ENCODE peak calls at places on chromosomes 11 and 22, in six cellular contexts. One of them, this sample, is unnamed.

GRCh38 chr22:25623310-25623734 is 58.8 kb downstream of the GRK3 start:
- DNase-seq in A549: no peak
- DNase-seq in colonic mucosa: no peak
- DNase-seq in lower leg skin: no peak
- DNase-seq in lower lobe of right lung: no peak
- DNase-seq in AG09309: no peak
- DNase-seq in this sample: no peak

GRCh38 chr11:109547356-109548027 is 125.5 kb downstream of the C11orf87 start:
- DNase-seq in A549: no peak
- DNase-seq in lower lobe of right lung: peak; percentile 32
- DNase-seq in colonic mucosa: no peak
- DNase-seq in AG09309: peak; percentile 71
- DNase-seq in lower leg skin: no peak
- DNase-seq in this sample: peak; percentile 94

GRCh38 chr11:123765601-123766000 is 11.3 kb upstream of the OR6X1 start:
- DNase-seq in colonic mucosa: no peak
- DNase-seq in AG09309: no peak
- DNase-seq in lower leg skin: no peak
- DNase-seq in lower lobe of right lung: no peak
- DNase-seq in A549: no peak
- DNase-seq in this sample: no peak

GRCh38 chr11:116052603-116053537 is 548.7 kb upstream of the CADM1 start:
- DNase-seq in A549: no peak
- DNase-seq in AG09309: no peak
- DNase-seq in colonic mucosa: no peak
- DNase-seq in lower lobe of right lung: no peak
- DNase-seq in lower leg skin: no peak
- DNase-seq in this sample: no peak

GRCh38 chr22:45491841-45492240 is 10.8 kb upstream of the FBLN1 start:
- DNase-seq in lower lobe of right lung: no peak
- DNase-seq in lower leg skin: no peak
- DNase-seq in AG09309: no peak
- DNase-seq in colonic mucosa: no peak
- DNase-seq in A549: no peak
- DNase-seq in this sample: no peak

GRCh38 chr22:27867114-27867957 is 51.7 kb downstream of the PITPNB start:
- DNase-seq in lower leg skin: no peak
- DNase-seq in colonic mucosa: no peak
- DNase-seq in A549: peak; percentile 31
- DNase-seq in lower lobe of right lung: no peak
- DNase-seq in AG09309: no peak
- DNase-seq in this sample: no peak

GRCh38 chr11:107202189-107202588 is 183.9 kb upstream of the GUCY1A2 start:
- DNase-seq in A549: no peak
- DNase-seq in lower lobe of right lung: no peak
- DNase-seq in colonic mucosa: no peak
- DNase-seq in lower leg skin: no peak
- DNase-seq in AG09309: no peak
- DNase-seq in this sample: no peak

GRCh38 chr11:17445240-17445795 is 31.3 kb downstream of the ABCC8 start:
- DNase-seq in lower leg skin: no peak
- DNase-seq in lower lobe of right lung: no peak
- DNase-seq in AG09309: no peak
- DNase-seq in colonic mucosa: no peak
- DNase-seq in A549: no peak
- DNase-seq in this sample: no peak

GRCh38 chr11:69156673-69157155 is 979 bp downstream of the SMIM38 start:
- DNase-seq in AG09309: no peak
- DNase-seq in lower leg skin: no peak
- DNase-seq in colonic mucosa: no peak
- DNase-seq in A549: no peak
- DNase-seq in lower lobe of right lung: peak; percentile 72
- DNase-seq in this sample: peak; percentile 11

DNA sequence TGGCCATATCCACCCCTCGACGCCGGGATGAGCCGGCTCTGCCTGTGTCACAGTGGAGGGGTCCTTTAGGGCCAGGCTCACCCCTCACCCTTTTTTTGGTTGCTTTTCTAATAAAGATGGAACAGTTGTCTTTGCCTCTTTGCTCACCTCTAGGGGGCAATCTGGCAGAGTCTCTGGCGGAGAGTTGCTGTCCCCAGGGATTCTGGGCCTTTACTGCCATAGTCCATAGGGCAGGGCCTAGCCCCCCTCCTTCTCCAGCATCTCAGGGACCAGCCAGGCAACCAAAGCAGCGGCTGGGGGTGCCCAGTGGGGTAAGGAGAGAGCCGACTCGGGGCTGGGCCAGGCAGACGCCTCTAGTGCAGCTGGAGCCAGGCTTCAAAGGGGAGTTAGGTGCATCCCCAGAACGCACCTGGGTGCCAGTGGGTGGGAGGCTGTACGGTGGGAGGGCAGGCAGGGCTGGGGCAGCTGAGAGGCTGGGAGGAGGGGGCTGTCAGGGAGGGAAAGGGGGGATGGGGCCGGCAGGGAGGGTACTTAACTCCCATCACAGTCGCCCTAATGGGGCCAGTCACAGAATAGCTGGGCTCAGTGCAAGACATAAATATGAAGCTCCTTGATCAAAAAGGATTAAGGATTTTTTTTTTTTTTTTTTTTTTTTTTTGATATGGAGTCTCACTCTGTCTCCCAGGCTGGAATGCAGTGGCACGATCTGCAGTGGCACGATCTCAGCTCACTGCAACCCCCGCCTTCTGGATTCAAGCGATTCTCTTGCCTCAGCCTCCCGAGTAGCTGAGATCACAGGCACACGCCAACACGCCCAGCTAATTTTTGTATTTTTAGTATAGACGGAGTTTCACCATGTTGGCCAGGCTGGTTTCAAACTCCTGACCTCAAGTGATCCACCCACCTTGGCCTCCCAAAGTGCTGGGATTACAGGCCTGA is 2.5 kb upstream of the SUSD2 start:
- DNase-seq in colonic mucosa: no peak
- DNase-seq in A549: no peak
- DNase-seq in AG09309: no peak
- DNase-seq in lower leg skin: no peak
- DNase-seq in lower lobe of right lung: no peak
- DNase-seq in this sample: no peak
- TF ChIP-seq CTCF in colonic mucosa: no peak
- TF ChIP-seq CTCF in A549: peak; percentile 31
- TF ChIP-seq CTCF in AG09309: peak; percentile 46
- TF ChIP-seq CTCF in lower leg skin: no peak
- TF ChIP-seq CTCF in lower lobe of right lung: peak; percentile 12
- TF ChIP-seq CTCF in this sample: peak; percentile 37

DNA sequence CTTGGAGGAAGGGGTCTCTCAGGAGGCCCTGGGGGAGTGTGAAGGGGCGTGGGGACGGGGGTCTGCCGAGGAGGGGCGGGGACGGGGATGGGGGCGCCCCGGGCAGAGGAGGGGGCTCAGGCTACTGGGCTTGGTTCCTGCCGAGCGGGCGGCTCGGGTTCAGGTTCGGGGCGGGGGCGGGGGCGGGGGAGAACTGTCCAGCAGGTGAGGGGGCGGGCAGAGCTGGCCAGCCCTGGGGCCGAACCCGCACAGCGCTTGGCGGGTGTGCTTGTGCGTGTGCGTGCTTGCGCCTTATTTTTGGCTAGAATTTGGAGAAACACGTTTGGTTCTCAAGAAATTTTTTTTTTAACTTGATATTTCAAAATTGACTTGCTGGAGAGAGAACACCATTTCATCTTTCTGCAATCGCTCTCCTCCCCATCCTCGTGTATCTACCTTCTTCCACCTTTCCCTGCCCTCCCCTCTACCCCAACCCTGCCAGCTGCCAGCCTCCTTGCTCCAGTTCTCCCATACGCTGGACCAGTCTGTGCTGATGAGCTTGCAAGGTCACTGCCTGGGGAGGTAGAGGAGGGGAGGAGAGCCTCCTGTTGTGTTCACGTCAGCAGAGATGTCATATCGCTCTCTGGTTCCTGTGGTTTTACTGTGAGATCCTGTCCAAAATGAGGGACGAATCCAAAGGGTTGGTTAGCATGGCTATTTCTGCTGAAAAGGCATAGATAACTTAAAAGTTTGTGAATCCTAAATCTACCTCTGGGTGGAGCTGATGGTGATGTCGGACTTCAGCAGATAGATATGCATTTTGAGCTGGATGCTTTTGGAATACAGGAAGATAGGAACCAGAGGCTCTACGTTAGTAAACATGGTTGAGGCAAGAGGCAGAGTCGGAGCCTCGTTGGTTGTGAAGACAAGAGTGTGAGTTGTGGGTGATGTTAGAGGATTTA is 668 bp downstream of the MADD start:
- DNase-seq in lower lobe of right lung: peak; percentile 39
- DNase-seq in lower leg skin: no peak
- DNase-seq in A549: peak; percentile 57
- DNase-seq in colonic mucosa: peak; percentile 53
- DNase-seq in AG09309: no peak
- DNase-seq in this sample: peak; percentile 55
- TF ChIP-seq CTCF in lower lobe of right lung: no peak
- TF ChIP-seq CTCF in lower leg skin: no peak
- TF ChIP-seq CTCF in A549: peak; percentile 30
- TF ChIP-seq CTCF in colonic mucosa: no peak
- TF ChIP-seq CTCF in AG09309: peak; percentile 27
- TF ChIP-seq CTCF in this sample: peak; percentile 34

GRCh38 chr11:64356498-64357411 is 2.2 kb upstream of the RPS6KA4 start:
- DNase-seq in lower leg skin: no peak
- DNase-seq in lower lobe of right lung: no peak
- DNase-seq in AG09309: no peak
- DNase-seq in colonic mucosa: no peak
- DNase-seq in A549: peak; percentile 84
- DNase-seq in this sample: peak; percentile 29
- TF ChIP-seq CTCF in lower leg skin: no peak
- TF ChIP-seq CTCF in lower lobe of right lung: peak; percentile 15
- TF ChIP-seq CTCF in AG09309: peak; percentile 41
- TF ChIP-seq CTCF in colonic mucosa: peak; percentile 21
- TF ChIP-seq CTCF in A549: peak; percentile 54
- TF ChIP-seq CTCF in this sample: peak; percentile 42

GRCh38 chr11:44556735-44557409 is 8.6 kb upstream of the CD82 start:
- DNase-seq in colonic mucosa: peak; percentile 72
- DNase-seq in AG09309: no peak
- DNase-seq in A549: peak; percentile 64
- DNase-seq in lower leg skin: peak; percentile 62
- DNase-seq in lower lobe of right lung: peak; percentile 76
- DNase-seq in this sample: peak; percentile 50
- TF ChIP-seq CTCF in colonic mucosa: peak; percentile 69
- TF ChIP-seq CTCF in AG09309: peak; percentile 75
- TF ChIP-seq CTCF in A549: peak; percentile 83
- TF ChIP-seq CTCF in lower leg skin: no peak
- TF ChIP-seq CTCF in lower lobe of right lung: peak; percentile 81
- TF ChIP-seq CTCF in this sample: peak; percentile 86

DNA sequence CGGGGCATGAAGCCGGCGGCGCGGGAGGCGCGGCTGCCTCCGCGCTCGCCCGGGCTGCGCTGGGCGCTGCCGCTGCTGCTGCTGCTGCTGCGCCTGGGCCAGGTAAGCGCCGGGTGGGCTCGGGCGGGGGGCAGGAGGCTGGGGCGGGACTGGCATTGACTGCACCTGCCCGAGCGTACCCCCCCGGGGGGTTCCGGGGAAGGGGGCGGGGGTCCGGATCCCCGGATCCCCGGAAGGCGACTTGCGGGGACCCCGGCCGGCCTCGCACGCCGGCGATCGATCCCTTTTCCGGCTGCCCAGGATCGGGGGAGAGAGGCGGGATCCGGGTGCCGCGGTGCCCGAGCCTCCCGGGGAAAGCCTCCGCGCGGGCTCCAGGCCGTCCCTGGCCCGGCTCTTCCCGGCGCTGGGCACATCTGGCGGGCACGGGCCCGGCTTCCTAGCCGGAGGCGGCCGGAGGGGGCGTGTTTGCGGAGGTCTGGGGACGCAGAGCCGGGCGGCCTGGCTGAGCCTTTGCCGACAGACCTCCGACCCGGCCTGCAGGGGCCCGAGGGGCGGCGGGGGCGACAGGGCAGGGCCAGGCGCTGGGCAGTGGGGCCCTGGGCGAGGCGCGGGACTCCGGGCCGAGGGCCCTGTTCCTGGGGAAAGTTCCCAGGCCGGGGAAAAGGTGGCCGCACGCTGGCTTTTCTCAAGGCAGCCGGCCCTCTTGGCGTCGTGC is 705 bp downstream of the PTPRJ start:
- DNase-seq in AG09309: no peak
- DNase-seq in A549: peak; percentile 34
- DNase-seq in lower leg skin: no peak
- DNase-seq in lower lobe of right lung: peak; percentile 75
- DNase-seq in colonic mucosa: peak; percentile 60
- DNase-seq in this sample: peak; percentile 53
- TF ChIP-seq CTCF in AG09309: peak; percentile 7
- TF ChIP-seq CTCF in A549: no peak
- TF ChIP-seq CTCF in lower leg skin: no peak
- TF ChIP-seq CTCF in lower lobe of right lung: peak; percentile 30
- TF ChIP-seq CTCF in colonic mucosa: no peak
- TF ChIP-seq CTCF in this sample: peak; percentile 24

DNA sequence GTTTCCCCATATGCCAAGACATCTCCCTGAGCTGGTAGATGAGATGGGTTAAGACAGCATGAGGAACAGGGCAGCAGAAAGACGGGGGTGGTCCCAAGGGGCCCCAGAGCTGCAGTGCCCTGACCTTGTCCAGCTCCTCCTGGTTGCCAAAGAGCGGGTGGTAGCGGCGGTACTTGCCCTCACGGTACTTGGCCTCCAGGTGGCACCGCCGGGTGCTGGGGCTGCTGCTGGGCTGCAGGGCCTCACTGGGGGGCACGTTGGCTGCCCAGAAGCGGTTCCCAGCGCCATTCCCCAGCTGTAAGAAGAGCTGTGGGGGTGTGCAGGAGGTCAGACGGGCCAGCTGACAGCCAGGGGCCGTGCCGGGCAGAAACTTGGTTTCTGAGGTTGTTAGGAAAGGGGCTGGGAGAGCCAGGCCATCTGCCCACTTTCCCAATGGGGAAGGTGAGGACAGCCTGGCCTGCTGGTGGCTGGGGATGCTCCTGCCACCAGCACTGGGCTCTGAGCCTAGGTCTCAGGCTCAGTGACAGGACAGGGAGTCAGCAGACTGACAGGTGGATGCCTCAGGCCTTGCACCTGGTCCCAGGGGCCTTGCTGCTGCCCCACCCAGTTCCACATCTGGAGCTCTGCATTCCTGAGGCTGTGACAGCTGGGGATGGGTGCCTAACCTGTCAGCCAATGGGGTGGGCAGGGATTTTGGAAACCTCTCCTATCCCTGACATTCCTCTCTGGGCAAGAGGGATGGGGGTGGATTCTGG is 30.0 kb upstream of the PDE2A start:
- DNase-seq in AG09309: no peak
- DNase-seq in lower leg skin: no peak
- DNase-seq in colonic mucosa: no peak
- DNase-seq in A549: no peak
- DNase-seq in lower lobe of right lung: no peak
- DNase-seq in this sample: no peak
- TF ChIP-seq CTCF in AG09309: peak; percentile 24
- TF ChIP-seq CTCF in lower leg skin: no peak
- TF ChIP-seq CTCF in colonic mucosa: no peak
- TF ChIP-seq CTCF in A549: no peak
- TF ChIP-seq CTCF in lower lobe of right lung: peak; percentile 12
- TF ChIP-seq CTCF in this sample: peak; percentile 26

GRCh38 chr11:64285885-64286800 is 495 bp downstream of the GPR137 start:
- DNase-seq in lower leg skin: no peak
- DNase-seq in A549: peak; percentile 56
- DNase-seq in colonic mucosa: no peak
- DNase-seq in lower lobe of right lung: no peak
- DNase-seq in AG09309: no peak
- DNase-seq in this sample: no peak
- TF ChIP-seq CTCF in lower leg skin: no peak
- TF ChIP-seq CTCF in A549: peak; percentile 6
- TF ChIP-seq CTCF in colonic mucosa: no peak
- TF ChIP-seq CTCF in lower lobe of right lung: no peak
- TF ChIP-seq CTCF in AG09309: no peak
- TF ChIP-seq CTCF in this sample: no peak